ENCODE peak calls at places on chromosomes 13 and 19, in seven cellular contexts. One of them, this sample, is unnamed.

GRCh38 chr19:35377656-35378055 is 6.8 kb downstream of the GPR42 start:
- DNase-seq in neuronal stem cell: no peak
- DNase-seq in ovary: no peak
- DNase-seq in body of pancreas: no peak
- DNase-seq in HAP-1: no peak
- DNase-seq in CD8-positive, alpha-beta memory T cell: no peak
- DNase-seq in gastrocnemius medialis: no peak
- DNase-seq in this sample: no peak

GRCh38 chr13:97004096-97004876 is 10.0 kb upstream of the OXGR1 start:
- DNase-seq in neuronal stem cell: no peak
- DNase-seq in ovary: no peak
- DNase-seq in body of pancreas: no peak
- DNase-seq in HAP-1: no peak
- DNase-seq in CD8-positive, alpha-beta memory T cell: no peak
- DNase-seq in gastrocnemius medialis: no peak
- DNase-seq in this sample: no peak

GRCh38 chr13:99812611-99813010 is 159.0 kb downstream of the ZIC5 start:
- DNase-seq in neuronal stem cell: no peak
- DNase-seq in ovary: no peak
- DNase-seq in body of pancreas: peak; percentile 34
- DNase-seq in HAP-1: no peak
- DNase-seq in CD8-positive, alpha-beta memory T cell: no peak
- DNase-seq in gastrocnemius medialis: no peak
- DNase-seq in this sample: peak; percentile 69

GRCh38 chr13:109126973-109127615 is 497.7 kb downstream of the MYO16 start:
- DNase-seq in neuronal stem cell: peak; percentile 17
- DNase-seq in ovary: no peak
- DNase-seq in body of pancreas: no peak
- DNase-seq in HAP-1: no peak
- DNase-seq in CD8-positive, alpha-beta memory T cell: no peak
- DNase-seq in gastrocnemius medialis: no peak
- DNase-seq in this sample: no peak

GRCh38 chr13:62387642-62388041 is 972.0 kb upstream of the PCDH20 start:
- DNase-seq in neuronal stem cell: no peak
- DNase-seq in ovary: no peak
- DNase-seq in body of pancreas: no peak
- DNase-seq in HAP-1: no peak
- DNase-seq in CD8-positive, alpha-beta memory T cell: no peak
- DNase-seq in gastrocnemius medialis: no peak
- DNase-seq in this sample: no peak

GRCh38 chr19:12763100-12763499 is 11.5 kb downstream of the BEST2 start:
- DNase-seq in neuronal stem cell: no peak
- DNase-seq in ovary: no peak
- DNase-seq in body of pancreas: no peak
- DNase-seq in HAP-1: no peak
- DNase-seq in CD8-positive, alpha-beta memory T cell: no peak
- DNase-seq in gastrocnemius medialis: no peak
- DNase-seq in this sample: no peak

GRCh38 chr13:27971236-27971645 is 2.1 kb upstream of the CDX2 start:
- DNase-seq in neuronal stem cell: no peak
- DNase-seq in ovary: no peak
- DNase-seq in body of pancreas: no peak
- DNase-seq in HAP-1: no peak
- DNase-seq in CD8-positive, alpha-beta memory T cell: no peak
- DNase-seq in gastrocnemius medialis: no peak
- DNase-seq in this sample: no peak

GRCh38 chr13:23617551-23618014 is 47.4 kb downstream of the TNFRSF19 start:
- DNase-seq in neuronal stem cell: no peak
- DNase-seq in ovary: no peak
- DNase-seq in body of pancreas: no peak
- DNase-seq in HAP-1: no peak
- DNase-seq in CD8-positive, alpha-beta memory T cell: no peak
- DNase-seq in gastrocnemius medialis: no peak
- DNase-seq in this sample: no peak

GRCh38 chr13:21124853-21125252 is 51.5 kb downstream of the SKA3 start:
- DNase-seq in neuronal stem cell: no peak
- DNase-seq in ovary: no peak
- DNase-seq in body of pancreas: peak; percentile 5
- DNase-seq in HAP-1: peak; percentile 68
- DNase-seq in CD8-positive, alpha-beta memory T cell: no peak
- DNase-seq in gastrocnemius medialis: no peak
- DNase-seq in this sample: peak; percentile 42

GRCh38 chr19:39144487-39145071 is 19.0 kb downstream of the PAK4 start:
- DNase-seq in neuronal stem cell: no peak
- DNase-seq in ovary: no peak
- DNase-seq in body of pancreas: no peak
- DNase-seq in HAP-1: no peak
- DNase-seq in CD8-positive, alpha-beta memory T cell: no peak
- DNase-seq in gastrocnemius medialis: no peak
- DNase-seq in this sample: no peak

GRCh38 chr19:14091885-14092462 is 1.4 kb upstream of the SAMD1 start:
- DNase-seq in neuronal stem cell: peak; percentile 21
- DNase-seq in ovary: no peak
- DNase-seq in body of pancreas: no peak
- DNase-seq in HAP-1: peak; percentile 36
- DNase-seq in CD8-positive, alpha-beta memory T cell: no peak
- DNase-seq in gastrocnemius medialis: no peak
- DNase-seq in this sample: no peak

GRCh38 chr19:2982556-2982955 is 5.2 kb downstream of the TLE6 start:
- DNase-seq in neuronal stem cell: no peak
- DNase-seq in ovary: no peak
- DNase-seq in body of pancreas: no peak
- DNase-seq in HAP-1: no peak
- DNase-seq in CD8-positive, alpha-beta memory T cell: no peak
- DNase-seq in gastrocnemius medialis: no peak
- DNase-seq in this sample: no peak

GRCh38 chr13:112974125-112974524 is 5.1 kb downstream of the MCF2L start:
- DNase-seq in neuronal stem cell: no peak
- DNase-seq in ovary: no peak
- DNase-seq in body of pancreas: no peak
- DNase-seq in HAP-1: no peak
- DNase-seq in CD8-positive, alpha-beta memory T cell: no peak
- DNase-seq in gastrocnemius medialis: no peak
- DNase-seq in this sample: no peak

GRCh38 chr13:23901365-23901764 is 4.1 kb upstream of the C1QTNF9B start:
- DNase-seq in neuronal stem cell: no peak
- DNase-seq in ovary: no peak
- DNase-seq in body of pancreas: no peak
- DNase-seq in HAP-1: no peak
- DNase-seq in CD8-positive, alpha-beta memory T cell: no peak
- DNase-seq in gastrocnemius medialis: no peak
- DNase-seq in this sample: no peak

GRCh38 chr19:19642506-19643157 is 825 bp downstream of the GMIP start:
- DNase-seq in neuronal stem cell: no peak
- DNase-seq in ovary: no peak
- DNase-seq in body of pancreas: no peak
- DNase-seq in HAP-1: peak; percentile 48
- DNase-seq in CD8-positive, alpha-beta memory T cell: peak; percentile 38
- DNase-seq in gastrocnemius medialis: no peak
- DNase-seq in this sample: no peak

GRCh38 chr13:44181938-44182337 is 191.7 kb upstream of the SERP2 start:
- DNase-seq in neuronal stem cell: no peak
- DNase-seq in ovary: no peak
- DNase-seq in body of pancreas: no peak
- DNase-seq in HAP-1: no peak
- DNase-seq in CD8-positive, alpha-beta memory T cell: no peak
- DNase-seq in gastrocnemius medialis: no peak
- DNase-seq in this sample: no peak

GRCh38 chr19:5046339-5047039 is 77.6 kb downstream of the KDM4B start:
- DNase-seq in neuronal stem cell: no peak
- DNase-seq in ovary: no peak
- DNase-seq in body of pancreas: peak; percentile 92
- DNase-seq in HAP-1: no peak
- DNase-seq in CD8-positive, alpha-beta memory T cell: no peak
- DNase-seq in gastrocnemius medialis: peak; percentile 59
- DNase-seq in this sample: no peak

DNA sequence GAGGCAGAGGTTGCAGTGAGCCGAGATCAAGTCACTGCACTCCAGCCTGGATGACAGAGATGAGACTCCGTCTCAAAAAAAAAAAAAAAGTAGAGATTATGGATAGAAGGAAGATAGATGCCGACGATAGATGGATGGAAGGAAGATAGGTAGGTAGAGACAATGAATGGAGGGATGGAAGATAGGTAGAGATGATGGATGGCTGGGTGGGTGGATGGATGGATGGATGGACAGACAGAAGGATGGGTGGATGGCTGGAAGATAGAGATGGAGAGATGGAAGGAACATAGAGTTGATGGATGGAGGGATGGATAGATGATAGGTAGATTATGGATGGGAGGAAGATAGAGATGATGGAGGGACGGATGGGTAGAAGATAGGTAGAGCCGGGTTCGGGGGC is 18.5 kb upstream of the USE1 start:
- DNase-seq in neuronal stem cell: no peak
- DNase-seq in ovary: no peak
- DNase-seq in body of pancreas: no peak
- DNase-seq in HAP-1: no peak
- DNase-seq in CD8-positive, alpha-beta memory T cell: no peak
- DNase-seq in gastrocnemius medialis: no peak
- DNase-seq in this sample: no peak
- H3K36me3 ChIP-seq in neuronal stem cell: peaks cover 91% of the 10 kb centered on the region
- H3K36me3 ChIP-seq in ovary: no peaks in the 10 kb centered on the region
- H3K36me3 ChIP-seq in body of pancreas: peaks cover 12% of the 10 kb centered on the region
- H3K36me3 ChIP-seq in HAP-1: peaks cover 31% of the 10 kb centered on the region
- H3K36me3 ChIP-seq in CD8-positive, alpha-beta memory T cell: peaks cover 59% of the 10 kb centered on the region
- H3K36me3 ChIP-seq in gastrocnemius medialis: peaks cover 57% of the 10 kb centered on the region
- H3K36me3 ChIP-seq in this sample: peaks cover 67% of the 10 kb centered on the region

DNA sequence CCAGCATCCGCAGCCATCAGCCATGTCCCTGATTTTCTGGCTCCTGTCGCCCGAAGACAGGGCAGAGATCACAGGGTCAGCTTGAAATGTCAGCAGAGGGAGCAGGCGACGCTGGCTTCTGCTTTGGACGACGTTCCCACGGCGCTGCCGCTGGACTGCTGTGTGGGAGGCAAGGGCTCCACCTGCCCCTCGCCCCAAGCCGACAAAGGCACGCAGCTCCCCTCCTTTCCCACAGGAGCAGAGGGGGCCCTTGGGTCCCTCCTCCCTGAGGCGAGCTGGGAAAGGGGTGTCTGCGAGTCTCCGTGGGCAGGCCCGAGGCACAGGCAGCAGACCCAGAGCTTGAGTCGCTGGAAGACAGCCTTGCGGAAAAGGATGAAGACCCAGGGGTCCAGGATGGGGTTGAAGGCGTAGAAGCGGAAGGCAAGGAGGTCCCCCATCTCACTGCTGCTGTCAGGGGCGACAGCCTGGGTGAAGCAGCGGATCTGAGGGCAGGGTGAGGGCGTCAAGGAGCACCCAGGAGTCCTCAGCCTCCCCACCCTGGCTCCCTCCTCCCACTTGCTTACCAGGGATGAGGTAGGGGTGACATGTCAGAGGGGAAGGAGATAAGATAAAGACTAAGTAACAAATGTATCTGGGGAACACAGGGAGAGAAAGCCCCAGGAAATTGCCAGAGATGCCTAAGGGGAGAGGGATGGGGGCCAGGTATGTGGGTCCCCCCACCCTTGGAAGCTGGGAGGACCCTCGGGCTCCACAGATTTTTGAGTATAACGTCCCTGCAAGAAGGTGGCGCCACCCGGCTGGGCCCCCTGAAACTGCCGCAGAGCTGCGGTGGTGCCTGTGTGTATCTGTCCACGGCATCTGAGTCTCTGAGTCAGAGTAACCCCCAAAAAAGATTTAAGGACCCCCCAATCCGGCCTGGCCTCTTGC is 3.4 kb downstream of the PTGIR start:
- DNase-seq in neuronal stem cell: no peak
- DNase-seq in ovary: no peak
- DNase-seq in body of pancreas: no peak
- DNase-seq in HAP-1: no peak
- DNase-seq in CD8-positive, alpha-beta memory T cell: no peak
- DNase-seq in gastrocnemius medialis: no peak
- DNase-seq in this sample: no peak
- H3K4me3 ChIP-seq in neuronal stem cell: peak overlapping the region; percentile 15
- H3K4me3 ChIP-seq in ovary: no peak overlapping the region
- H3K4me3 ChIP-seq in body of pancreas: no peak overlapping the region
- H3K4me3 ChIP-seq in HAP-1: no peak overlapping the region
- H3K4me3 ChIP-seq in CD8-positive, alpha-beta memory T cell: no peak overlapping the region
- H3K4me3 ChIP-seq in gastrocnemius medialis: no peak overlapping the region
- H3K4me3 ChIP-seq in this sample: no peak overlapping the region

DNA sequence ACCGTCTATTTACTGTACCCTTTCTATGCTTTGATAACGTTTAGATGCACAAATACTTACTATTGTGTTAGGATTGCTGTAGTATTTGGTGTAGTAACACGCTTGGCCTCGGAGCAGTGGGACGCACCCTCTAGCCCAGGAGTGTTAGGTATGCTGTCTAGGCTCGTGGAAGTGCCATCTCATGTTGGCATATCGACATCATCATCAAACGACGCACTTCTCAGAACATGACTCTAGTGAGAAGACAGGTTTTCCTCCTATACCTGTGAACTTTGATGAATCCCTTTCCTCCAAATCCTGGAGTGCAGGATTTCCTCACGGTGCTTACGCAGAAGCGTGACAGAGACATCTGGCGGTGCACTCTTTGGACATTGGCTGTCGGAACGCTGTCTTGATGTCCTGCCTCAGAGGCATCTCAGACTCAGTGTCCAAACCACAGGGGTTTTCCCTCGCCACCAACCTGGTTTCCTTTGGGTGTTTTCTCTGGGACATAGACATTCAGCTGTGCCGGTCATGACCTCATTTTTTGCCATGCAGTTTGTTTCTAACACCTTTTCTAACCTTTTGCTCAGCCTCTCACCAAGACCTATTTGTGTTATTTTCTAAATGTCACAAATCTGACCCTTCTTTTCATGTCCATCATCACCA is 6.3 kb downstream of the SNRNP70 start:
- DNase-seq in neuronal stem cell: no peak
- DNase-seq in ovary: no peak
- DNase-seq in body of pancreas: no peak
- DNase-seq in HAP-1: no peak
- DNase-seq in CD8-positive, alpha-beta memory T cell: no peak
- DNase-seq in gastrocnemius medialis: no peak
- DNase-seq in this sample: no peak
- H3K36me3 ChIP-seq in neuronal stem cell: peaks cover 96% of the 10 kb centered on the region
- H3K36me3 ChIP-seq in ovary: no peaks in the 10 kb centered on the region
- H3K36me3 ChIP-seq in body of pancreas: peaks cover 10% of the 10 kb centered on the region
- H3K36me3 ChIP-seq in HAP-1: peaks cover 92% of the 10 kb centered on the region
- H3K36me3 ChIP-seq in CD8-positive, alpha-beta memory T cell: peaks cover 51% of the 10 kb centered on the region
- H3K36me3 ChIP-seq in gastrocnemius medialis: peaks cover 58% of the 10 kb centered on the region
- H3K36me3 ChIP-seq in this sample: peaks cover 93% of the 10 kb centered on the region

DNA sequence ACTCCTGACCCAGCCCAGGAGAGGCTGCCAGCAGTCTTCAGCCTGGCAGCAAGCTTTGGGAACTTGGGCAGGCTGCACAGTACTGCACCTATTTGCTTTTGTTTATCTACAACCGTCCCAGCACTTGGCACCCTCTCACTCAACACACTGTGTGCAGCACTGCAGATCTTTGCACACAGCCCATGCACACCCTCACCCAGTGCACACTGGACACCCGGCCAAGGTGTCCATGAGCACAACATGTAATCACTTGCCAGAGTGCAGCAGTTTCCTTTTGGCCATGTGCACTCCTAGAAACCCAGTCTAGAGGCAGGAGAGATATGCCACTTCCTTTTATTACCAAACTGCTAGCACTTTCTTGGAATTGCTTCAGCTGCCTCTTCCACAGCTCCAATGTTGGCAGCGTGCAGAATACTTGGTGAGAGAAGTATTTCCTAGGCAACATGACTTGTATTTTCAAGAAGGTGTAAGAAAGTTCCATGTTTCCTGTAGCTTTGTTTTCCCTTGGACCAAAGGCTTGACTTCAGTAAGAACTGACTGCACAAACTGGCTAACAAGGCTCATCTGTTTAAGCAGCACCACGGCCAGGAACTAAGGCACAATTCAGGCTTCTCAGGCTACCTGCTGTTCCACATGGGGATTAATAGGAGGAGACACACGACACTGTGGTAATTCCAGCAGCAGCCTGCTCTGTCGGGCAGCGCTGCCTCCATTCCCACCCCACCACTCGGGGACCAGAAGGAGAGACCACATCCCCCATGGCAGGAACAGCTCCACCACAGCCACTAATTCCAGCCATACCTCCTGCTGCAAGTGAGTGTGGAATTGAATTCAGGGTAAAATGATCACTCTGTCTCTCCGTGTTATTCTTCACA is 15.3 kb downstream of the ATP7B start:
- DNase-seq in neuronal stem cell: no peak
- DNase-seq in ovary: no peak
- DNase-seq in body of pancreas: peak; percentile 90
- DNase-seq in HAP-1: peak; percentile 20
- DNase-seq in CD8-positive, alpha-beta memory T cell: no peak
- DNase-seq in gastrocnemius medialis: no peak
- DNase-seq in this sample: peak; percentile 43
- H3K4me3 ChIP-seq in neuronal stem cell: no peak overlapping the region
- H3K4me3 ChIP-seq in ovary: no peak overlapping the region
- H3K4me3 ChIP-seq in body of pancreas: no peak overlapping the region
- H3K4me3 ChIP-seq in HAP-1: no peak overlapping the region
- H3K4me3 ChIP-seq in CD8-positive, alpha-beta memory T cell: no peak overlapping the region
- H3K4me3 ChIP-seq in gastrocnemius medialis: no peak overlapping the region
- H3K4me3 ChIP-seq in this sample: no peak overlapping the region